ENCODE peak calls at places on chromosomes 16 and 17, in eight cellular contexts. D is AG10803; H is cardiac fibroblast; L is aorta; J is GM23338; X is head of caudate nucleus; O is neural crest cell; S is activated CD4-positive, alpha-beta T cell treated with anti-CD3 and anti-CD28 coated beads, Interleukin-2, amount 50 U/mL, for 48 hours. P is an unnamed sample.

GRCh38 chr17:83133302-83134121 is 54.1 kb downstream of the METRNL start:
- DNase-seq in J (no peak), D (no peak), S (no peak), L (no peak), H (no peak), O (no peak), X (no peak), P (peak; percentile 40)

GRCh38 chr17:41888332-41888965 is 23.2 kb upstream of the KLHL11 start:
- DNase-seq in L (no peak), H (no peak), S (no peak), J (no peak), D (no peak), O (no peak), X (peak; percentile 32), P (no peak)

GRCh38 chr17:63809970-63810369 is 17.3 kb upstream of the PSMC5 start:
- DNase-seq in H (no peak), J (no peak), O (no peak), L (no peak), D (no peak), X (no peak), S (no peak), P (no peak)

GRCh38 chr17:78915872-78916632 is 9.1 kb downstream of the TIMP2 start:
- DNase-seq in H (peak; percentile 82), D (peak; percentile 71), J (no peak), X (no peak), O (no peak), S (no peak), L (peak; percentile 78), P (peak; percentile 70)

GRCh38 chr16:2919511-2920255 is 8.0 kb downstream of the FLYWCH1 start:
- DNase-seq in D (peak; percentile 71), J (peak; percentile 74), H (peak; percentile 82), L (peak; percentile 70), S (peak; percentile 59), X (peak; percentile 64), O (peak; percentile 72), P (peak; percentile 80)

GRCh38 chr17:31508310-31509094 is 117.0 kb downstream of the RAB11FIP4 start:
- DNase-seq in J (peak; percentile 73), L (peak; percentile 35), D (no peak), S (peak; percentile 56), O (no peak), H (no peak), X (no peak), P (no peak)

GRCh38 chr17:1997587-1998425 is 27.3 kb downstream of the RTN4RL1 start:
- DNase-seq in J (peak; percentile 72), D (peak; percentile 12), O (peak; percentile 43), H (no peak), X (no peak), L (peak; percentile 58), S (no peak), P (no peak)

GRCh38 chr16:10168258-10168657 is 14.0 kb downstream of the GRIN2A start:
- DNase-seq in L (no peak), J (no peak), O (no peak), S (no peak), H (peak; percentile 27), X (no peak), D (peak; percentile 71), P (no peak)

GRCh38 chr16:22648141-22648540 is 137.4 kb downstream of the NPIPB5 start:
- DNase-seq in H (no peak), L (no peak), S (no peak), J (no peak), D (no peak), X (no peak), O (no peak), P (no peak)

GRCh38 chr17:73255671-73256181 is 6.0 kb downstream of the CPSF4L start:
- DNase-seq in J (peak; percentile 78), X (peak; percentile 77), S (peak; percentile 55), H (peak; percentile 61), D (peak; percentile 12), L (no peak), O (peak; percentile 78), P (peak; percentile 78)

GRCh38 chr17:80364091-80364691 is 50.8 kb upstream of the ENDOV start:
- DNase-seq in X (peak; percentile 47), D (no peak), J (peak; percentile 65), S (no peak), L (peak; percentile 45), H (peak; percentile 10), O (peak; percentile 26), P (no peak)